ENCODE peak calls at places on chromosome 9, in five cellular contexts. J, X, G, U and Z are unnamed samples.

GRCh38 chr9:107316795-107317661 is 33.9 kb downstream of the RAD23B start:
- DNase-seq in G (peak), J (no peak), U (no peak), X (no peak), Z (no peak)

GRCh38 chr9:105656131-105656921 is 5.9 kb upstream of the TAL2 start:
- DNase-seq in G (peak), U (peak), X (no peak), J (peak), Z (peak)

GRCh38 chr9:29118555-29118954 is 1545.3 kb upstream of the C9orf72 start:
- DNase-seq in U (no peak), J (no peak), X (no peak), G (no peak), Z (no peak)

GRCh38 chr9:130662927-130663257 is 1.5 kb upstream of the PRDM12 start:
- DNase-seq in X (no peak), U (peak), J (no peak), G (peak), Z (no peak)

GRCh38 chr9:93116049-93116961 is 17.7 kb downstream of the NINJ1 start:
- DNase-seq in G (no peak), U (peak), J (peak), X (no peak), Z (no peak)

GRCh38 chr9:84445737-84446136 is 105.2 kb upstream of the SLC28A3 start:
- DNase-seq in X (no peak), G (no peak), U (no peak), J (no peak), Z (no peak)

GRCh38 chr9:97478301-97478981 is 23.0 kb upstream of the TMOD1 start:
- DNase-seq in U (no peak), X (no peak), J (no peak), G (no peak), Z (no peak)

GRCh38 chr9:100437860-100438805 is 11.2 kb downstream of the MSANTD3 start:
- DNase-seq in X (no peak), J (peak), U (peak), G (peak), Z (peak)

GRCh38 chr9:93217706-93218105 is 33.8 kb downstream of the WNK2 start:
- DNase-seq in X (no peak), U (no peak), J (no peak), G (no peak), Z (no peak)

GRCh38 chr9:100216178-100216787 is 117.2 kb downstream of the INVS start:
- DNase-seq in J (peak), X (no peak), U (peak), G (peak), Z (peak)

GRCh38 chr9:126763130-126763764 is 41.6 kb upstream of the ZBTB43 start:
- DNase-seq in G (peak), U (peak), J (peak), X (no peak), Z (peak)

GRCh38 chr9:106862115-106862945 is 636 bp upstream of the ZNF462 start:
- DNase-seq in G (peak), J (peak), X (no peak), U (peak), Z (peak)

GRCh38 chr9:98775831-98776441 is 20.4 kb downstream of the ANKS6 start:
- DNase-seq in J (peak), U (peak), G (peak), X (no peak), Z (peak)

GRCh38 chr9:96025995-96026572 is 150.6 kb downstream of the ERCC6L2 start:
- DNase-seq in X (no peak), G (peak), U (peak), J (no peak), Z (no peak)

GRCh38 chr9:117073539-117074336 is 341.1 kb downstream of the ASTN2 start:
- DNase-seq in X (no peak), J (peak), U (peak), G (peak), Z (peak)

GRCh38 chr9:131442351-131442750 is 48.5 kb downstream of the PRRC2B start:
- DNase-seq in U (no peak), X (no peak), G (no peak), J (no peak), Z (no peak)

GRCh38 chr9:73183917-73184861 is 32.5 kb downstream of the ANXA1 start:
- DNase-seq in G (peak), U (peak), X (no peak), J (peak), Z (no peak)

GRCh38 chr9:10062629-10063395 is 550.0 kb downstream of the PTPRD start:
- DNase-seq in X (peak), U (no peak), G (no peak), J (no peak), Z (peak)

GRCh38 chr9:4375424-4376195 is 75.7 kb upstream of the GLIS3 start:
- DNase-seq in U (peak), J (peak), X (peak), G (peak), Z (peak)

GRCh38 chr9:111222757-111223156 is 107.3 kb downstream of the OR2K2 start:
- DNase-seq in X (no peak), G (no peak), U (no peak), J (no peak), Z (no peak)

GRCh38 chr9:36765077-36765390 is 192.3 kb downstream of the MELK start:
- DNase-seq in U (no peak), X (no peak), G (no peak), J (no peak), Z (no peak)

GRCh38 chr9:136898483-136899100 is 12.3 kb downstream of the TRAF2 start:
- DNase-seq in U (no peak), X (no peak), J (no peak), G (no peak), Z (no peak)

GRCh38 chr9:106798021-106798799 is 64.8 kb upstream of the ZNF462 start:
- DNase-seq in X (no peak), J (no peak), U (no peak), G (no peak), Z (no peak)

GRCh38 chr9:114417511-114417910 is 29.7 kb upstream of the AKNA start:
- DNase-seq in U (no peak), X (peak), J (peak), G (no peak), Z (peak)

GRCh38 chr9:134442486-134443168 is 116.4 kb downstream of the RXRA start:
- DNase-seq in U (no peak), X (no peak), G (peak), J (peak), Z (no peak)

GRCh38 chr9:75086443-75087278 is 1.3 kb downstream of the NMRK1 start:
- DNase-seq in G (no peak), U (no peak), X (no peak), J (no peak), Z (no peak)